ENCODE peak calls at places on chromosome 12, in six cellular contexts. K, Y, C, N, M and A are unnamed samples.

GRCh38 chr12:68743416-68743815 is 2.6 kb upstream of the SLC35E3 start:
- DNase-seq in K (no peak), N (no peak), Y (no peak), C (no peak), M (no peak), A (no peak)

GRCh38 chr12:83389237-83389996 is 702.7 kb downstream of the TMTC2 start:
- DNase-seq in Y (no peak), C (peak; percentile 52), M (no peak), K (no peak), N (no peak), A (peak; percentile 3)

GRCh38 chr12:93429448-93429847 is 12.3 kb downstream of the UBE2N start:
- DNase-seq in Y (no peak), K (no peak), C (no peak), N (no peak), M (no peak), A (no peak)

GRCh38 chr12:26461799-26462198 is 266.4 kb downstream of the SSPN start:
- DNase-seq in N (no peak), M (no peak), C (no peak), K (no peak), Y (no peak), A (no peak)

GRCh38 chr12:107472308-107472707 is 213.3 kb upstream of the PWP1 start:
- DNase-seq in K (no peak), N (no peak), M (no peak), Y (no peak), C (no peak), A (no peak)

GRCh38 chr12:120652671-120653435 is 12.4 kb downstream of the CABP1 start:
- DNase-seq in N (no peak), Y (no peak), M (no peak), C (peak; percentile 77), K (no peak), A (no peak)

GRCh38 chr12:117491711-117492110 is 130.3 kb upstream of the NOS1 start:
- DNase-seq in C (no peak), K (no peak), M (no peak), N (no peak), Y (no peak), A (no peak)

GRCh38 chr12:13000935-13001724 is 1.1 kb upstream of the HEBP1 start:
- DNase-seq in N (peak; percentile 40), K (no peak), M (peak; percentile 59), C (peak; percentile 84), Y (peak; percentile 74), A (peak; percentile 74)

GRCh38 chr12:93317227-93317626 is 60.5 kb upstream of the NUDT4 start:
- DNase-seq in N (no peak), C (no peak), K (no peak), M (no peak), Y (peak; percentile 40), A (no peak)

GRCh38 chr12:27297576-27297975 is 35.1 kb upstream of the BMAL2 start:
- DNase-seq in C (no peak), N (no peak), K (no peak), Y (peak; percentile 78), M (no peak), A (peak; percentile 95)

GRCh38 chr12:71029302-71029701 is 108.8 kb upstream of the PTPRR start:
- DNase-seq in Y (no peak), C (no peak), K (no peak), N (no peak), M (no peak), A (no peak)

GRCh38 chr12:94841171-94841570 is 162.3 kb downstream of the NDUFA12 start:
- DNase-seq in K (no peak), C (no peak), Y (no peak), M (no peak), N (no peak), A (no peak)

GRCh38 chr12:93868771-93869170 is 191.6 kb downstream of the CRADD start:
- DNase-seq in C (no peak), Y (no peak), N (no peak), K (no peak), M (no peak), A (no peak)

GRCh38 chr12:82090188-82090587 is 268.0 kb downstream of the CCDC59 start:
- DNase-seq in C (no peak), N (no peak), K (no peak), M (no peak), Y (no peak), A (no peak)

GRCh38 chr12:24922109-24922508 is 26.8 kb downstream of the BCAT1 start:
- DNase-seq in M (no peak), N (no peak), Y (peak; percentile 36), K (no peak), C (no peak), A (peak; percentile 49)

GRCh38 chr12:19688489-19688888 is 249.2 kb downstream of the AEBP2 start:
- DNase-seq in C (no peak), Y (peak; percentile 41), M (no peak), N (no peak), K (no peak), A (peak; percentile 63)

GRCh38 chr12:106841471-106842302 is 67.2 kb downstream of the RIC8B start:
- DNase-seq in N (no peak), Y (peak; percentile 66), C (no peak), M (no peak), K (no peak), A (peak; percentile 81)

GRCh38 chr12:98743362-98743953 is 98.4 kb downstream of the APAF1 start:
- DNase-seq in M (no peak), Y (peak; percentile 65), N (no peak), K (no peak), C (no peak), A (peak; percentile 57)

GRCh38 chr12:91627225-91627624 is 444.6 kb upstream of the DCN start:
- DNase-seq in M (no peak), K (no peak), Y (no peak), C (no peak), N (no peak), A (no peak)

GRCh38 chr12:94165152-94165551 is 16.8 kb downstream of the PLXNC1 start:
- DNase-seq in M (no peak), Y (no peak), K (no peak), N (no peak), C (no peak), A (no peak)